ENCODE peak calls at places on chromosomes 2 and 18, in six cellular contexts. C is keratinocyte, F is cardiac muscle cell, X is suprapubic skin, Q is ovary, A is neural progenitor cell. D is an unnamed sample.

GRCh38 chr2:86297382-86298147 is 39.9 kb downstream of the REEP1 start:
- DNase-seq in C (no peak), F (no peak), X (no peak), Q (no peak), A (no peak), D (no peak)

GRCh38 chr2:12950174-12950573 is 233.4 kb downstream of the TRIB2 start:
- DNase-seq in C (no peak), F (no peak), X (no peak), Q (no peak), A (no peak), D (no peak)

GRCh38 chr2:30865218-30865617 is 58.0 kb upstream of the CAPN13 start:
- DNase-seq in C (no peak), F (no peak), X (no peak), Q (no peak), A (no peak), D (no peak)

GRCh38 chr2:156647377-156648010 is 211.3 kb downstream of the GPD2 start:
- DNase-seq in C (no peak), F (no peak), X (no peak), Q (no peak), A (no peak), D (no peak)

GRCh38 chr2:144152817-144153271 is 367.1 kb downstream of the ZEB2 start:
- DNase-seq in C (no peak), F (peak), X (no peak), Q (no peak), A (peak), D (no peak)

GRCh38 chr2:230865766-230866703 is 1.3 kb downstream of the ITM2C start:
- DNase-seq in C (no peak), F (peak), X (no peak), Q (peak), A (peak), D (no peak)

GRCh38 chr2:120029672-120030640 is 17.1 kb downstream of the EPB41L5 start:
- DNase-seq in C (no peak), F (no peak), X (no peak), Q (no peak), A (no peak), D (no peak)

GRCh38 chr2:152620218-152620617 is 97.0 kb downstream of the PRPF40A start:
- DNase-seq in C (no peak), F (no peak), X (no peak), Q (no peak), A (no peak), D (no peak)

GRCh38 chr2:181784556-181784955 is 104.2 kb upstream of the NEUROD1 start:
- DNase-seq in C (no peak), F (no peak), X (no peak), Q (no peak), A (no peak), D (no peak)

GRCh38 chr2:8137801-8138200 is 544.1 kb upstream of the ID2 start:
- DNase-seq in C (no peak), F (no peak), X (no peak), Q (no peak), A (no peak), D (no peak)

GRCh38 chr2:157107877-157108276 is 149.6 kb upstream of the GALNT5 start:
- DNase-seq in C (no peak), F (peak), X (no peak), Q (no peak), A (no peak), D (no peak)

GRCh38 chr2:159053186-159054031 is 85.0 kb downstream of the TANC1 start:
- DNase-seq in C (no peak), F (peak), X (no peak), Q (no peak), A (no peak), D (no peak)

GRCh38 chr2:43685350-43685749 is 9.1 kb upstream of the C1GALT1C1L start:
- DNase-seq in C (no peak), F (no peak), X (no peak), Q (no peak), A (no peak), D (no peak)

GRCh38 chr2:165114345-165114943 is 89.4 kb downstream of the SCN3A start:
- DNase-seq in C (no peak), F (peak), X (no peak), Q (no peak), A (no peak), D (no peak)

DNA sequence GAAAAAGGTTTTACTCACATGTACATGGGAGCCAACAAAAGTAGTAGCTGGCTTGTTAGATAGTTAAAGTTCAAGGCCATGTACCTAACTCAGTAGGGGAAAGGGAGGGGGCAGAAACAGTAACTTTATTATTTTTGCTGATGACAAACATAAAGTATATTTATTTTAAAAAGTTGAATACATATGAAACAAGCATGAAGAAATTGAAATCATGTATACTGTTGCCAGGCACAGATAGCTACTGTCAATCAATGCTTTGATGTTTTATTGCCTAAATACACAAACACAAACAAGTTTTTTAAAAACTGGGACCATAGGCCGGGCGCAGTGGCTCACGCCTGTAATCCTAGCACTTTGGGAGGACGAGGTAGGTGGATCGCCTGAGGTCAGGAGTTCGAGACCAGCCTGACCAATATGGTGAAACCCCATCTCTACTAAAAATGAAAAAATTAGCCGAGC is 7.6 kb upstream of the PSD4 start:
- DNase-seq in C (no peak), F (no peak), X (no peak), Q (no peak), A (no peak), D (no peak)
- H3K27ac ChIP-seq in C (no peak), F (no peak), X (peak), Q (no peak), A (no peak), D (no peak)

GRCh38 chr2:45729753-45730512 is 78.5 kb downstream of the PRKCE start:
- DNase-seq in C (no peak), F (no peak), X (no peak), Q (no peak), A (peak), D (no peak)
- TF ChIP-seq CTCF in C (peak), F (peak), X (no peak), Q (no peak), A (peak), D (no peak)

GRCh38 chr18:79847606-79848293 is 50.0 kb downstream of the KCNG2 start:
- DNase-seq in C (no peak), F (no peak), X (no peak), Q (no peak), A (no peak), D (no peak)
- H3K27ac ChIP-seq in C (no peak), F (no peak), X (no peak), Q (no peak), A (no peak), D (no peak)

DNA sequence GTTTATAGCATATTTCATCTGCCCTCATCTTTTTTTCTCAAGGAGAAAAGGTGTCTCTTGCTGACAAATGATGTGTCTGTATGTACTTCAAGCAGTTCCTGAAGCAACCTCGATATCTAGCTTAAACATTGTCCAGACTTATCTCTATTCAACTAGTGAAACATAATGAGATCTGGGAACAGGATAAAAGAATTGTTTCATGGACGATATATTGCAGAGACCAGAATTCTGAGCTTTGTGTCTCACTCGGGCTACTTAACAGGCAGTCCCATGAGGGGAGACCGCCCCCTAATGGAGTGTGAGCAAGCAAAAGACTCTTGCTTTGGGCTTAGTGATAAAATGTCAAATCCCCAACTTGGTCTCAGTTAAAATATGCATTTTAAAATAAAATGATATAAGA is 929.2 kb upstream of the SOX11 start:
- DNase-seq in C (no peak), F (no peak), X (no peak), Q (no peak), A (peak), D (no peak)
- TF ChIP-seq CTCF in C (no peak), F (no peak), X (no peak), Q (no peak), A (peak), D (no peak)

GRCh38 chr2:121043827-121044222 is 241.2 kb downstream of the TFCP2L1 start:
- DNase-seq in C (no peak), F (no peak), X (no peak), Q (no peak), A (no peak), D (no peak)
- H3K27ac ChIP-seq in C (no peak), F (no peak), X (no peak), Q (no peak), A (no peak), D (no peak)

GRCh38 chr18:51135361-51135760 is 62.1 kb downstream of the MEX3C start:
- DNase-seq in C (peak), F (peak), X (no peak), Q (no peak), A (no peak), D (no peak)

GRCh38 chr18:51137891-51138290 is 59.6 kb downstream of the MEX3C start:
- DNase-seq in C (peak), F (no peak), X (no peak), Q (no peak), A (no peak), D (no peak)

GRCh38 chr18:51134721-51135120 is 62.8 kb downstream of the MEX3C start:
- DNase-seq in C (no peak), F (no peak), X (no peak), Q (no peak), A (no peak), D (no peak)

GRCh38 chr18:51137051-51137729 is 60.3 kb downstream of the MEX3C start:
- DNase-seq in C (no peak), F (no peak), X (no peak), Q (no peak), A (no peak), D (no peak)

GRCh38 chr18:51135795-51136194 is 61.7 kb downstream of the MEX3C start:
- DNase-seq in C (peak), F (no peak), X (no peak), Q (no peak), A (no peak), D (no peak)
- TF ChIP-seq CTCF in C (peak), F (peak), X (no peak), Q (no peak), A (peak), D (peak)

GRCh38 chr18:2988041-2988794 is 24.7 kb downstream of the LPIN2 start:
- DNase-seq in C (no peak), F (peak), X (no peak), Q (no peak), A (no peak), D (no peak)

GRCh38 chr18:2984703-2985261 is 28.2 kb downstream of the LPIN2 start:
- DNase-seq in C (no peak), F (no peak), X (no peak), Q (no peak), A (peak), D (no peak)

GRCh38 chr18:2983296-2983695 is 29.6 kb downstream of the LPIN2 start:
- DNase-seq in C (no peak), F (no peak), X (no peak), Q (no peak), A (no peak), D (no peak)

GRCh38 chr18:2985628-2986027 is 27.3 kb downstream of the LPIN2 start:
- DNase-seq in C (no peak), F (peak), X (no peak), Q (no peak), A (no peak), D (no peak)

DNA sequence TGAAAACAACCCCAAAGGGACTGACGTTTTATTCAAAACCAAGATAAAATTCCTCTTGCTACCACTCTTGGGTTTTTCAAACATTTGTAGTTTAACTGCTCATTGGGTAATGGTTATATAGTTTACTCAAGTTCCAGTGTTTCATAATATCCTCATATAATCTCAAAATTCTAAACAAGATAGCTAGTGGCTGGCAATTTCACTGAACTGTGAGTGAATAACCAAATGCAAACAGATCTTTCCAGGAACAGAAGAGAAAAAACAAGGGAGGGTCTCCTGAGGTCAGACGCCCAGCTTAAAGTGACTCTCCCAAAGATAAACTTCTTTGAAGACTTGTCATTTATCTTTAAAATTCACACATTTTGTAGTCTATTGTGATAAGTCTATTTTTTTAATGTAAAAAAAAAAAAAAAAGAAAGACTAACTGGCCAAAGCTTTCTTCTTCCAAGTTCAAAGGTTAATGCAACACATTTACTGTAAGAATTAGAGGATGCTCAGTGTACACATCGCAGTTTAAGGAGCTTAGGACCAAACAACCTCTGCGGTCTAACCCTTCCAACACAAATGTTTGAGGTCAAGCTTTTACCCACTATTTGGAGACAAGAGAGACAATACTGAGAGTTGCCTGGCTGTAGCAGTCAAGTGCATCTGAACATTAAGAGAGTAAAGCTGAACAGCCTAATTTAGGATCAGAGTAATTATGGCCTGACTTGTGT is 26.6 kb downstream of the LPIN2 start:
- DNase-seq in C (no peak), F (peak), X (no peak), Q (no peak), A (no peak), D (no peak)
- H3K27ac ChIP-seq in C (no peak), F (no peak), X (no peak), Q (no peak), A (no peak), D (no peak)